ENCODE peak calls at places on chromosomes 1 and 21, in four cellular contexts. G is H9, E is mesendoderm, F is H1. L is an unnamed sample. For H3K4me1, the result is how much of the 10 kb centered on the place peaks cover.

GRCh38 chr1:101112051-101112770 is 86.6 kb upstream of the DPH5 start:
- DNase-seq in G (no peak), E (no peak), F (no peak), L (no peak)

GRCh38 chr1:51661081-51661518 is 44.2 kb downstream of the OSBPL9 start:
- DNase-seq in G (no peak), E (no peak), F (no peak), L (peak)

GRCh38 chr1:54982739-54983138 is 2.3 kb downstream of the TMEM61 start:
- DNase-seq in G (no peak), E (no peak), F (no peak), L (no peak)

GRCh38 chr1:162305969-162306368 is 70.7 kb downstream of the SPATA46 start:
- DNase-seq in G (no peak), E (no peak), F (no peak), L (peak)

GRCh38 chr1:231866392-231867331 is 240.1 kb downstream of the DISC1 start:
- DNase-seq in G (peak), E (peak), F (peak), L (peak)

GRCh38 chr1:198676253-198676652 is 37.4 kb downstream of the PTPRC start:
- DNase-seq in G (no peak), E (no peak), F (no peak), L (no peak)

GRCh38 chr1:50332941-50333594 is 90.2 kb downstream of the DMRTA2 start:
- DNase-seq in G (peak), E (peak), F (peak), L (peak)

GRCh38 chr1:47838562-47839459 is 158.4 kb downstream of the TRABD2B start:
- DNase-seq in G (no peak), E (no peak), F (no peak), L (no peak)

GRCh38 chr1:44798481-44799365 is 1.5 kb upstream of the PLK3 start:
- DNase-seq in G (no peak), E (peak), F (no peak), L (no peak)

GRCh38 chr1:199847021-199847420 is 180.5 kb upstream of the NR5A2 start:
- DNase-seq in G (no peak), E (no peak), F (no peak), L (no peak)

GRCh38 chr1:81155131-81155530 is 645.6 kb upstream of the ADGRL2 start:
- DNase-seq in G (no peak), E (no peak), F (no peak), L (peak)

GRCh38 chr1:6724517-6725141 is 23.0 kb upstream of the DNAJC11 start:
- DNase-seq in G (no peak), E (peak), F (no peak), L (peak)

GRCh38 chr1:9615316-9616063 is 26.8 kb downstream of the TMEM201 start:
- DNase-seq in G (peak), E (peak), F (peak), L (peak)

GRCh38 chr1:35032384-35032739 is 617 bp upstream of the ZMYM6 start:
- DNase-seq in G (no peak), E (no peak), F (no peak), L (no peak)

GRCh38 chr1:231337043-231337471 is 595 bp downstream of the EXOC8 start:
- DNase-seq in G (no peak), E (no peak), F (no peak), L (no peak)

GRCh38 chr21:46117586-46118304 is 19.8 kb downstream of the COL6A2 start:
- DNase-seq in G (peak), E (no peak), F (peak), L (no peak)

GRCh38 chr1:54273837-54274192 is 73.8 kb downstream of the MRPL37 start:
- DNase-seq in G (peak), E (peak), F (no peak), L (no peak)

GRCh38 chr1:19448491-19449439 is 36.6 kb downstream of the CAPZB start:
- DNase-seq in G (no peak), E (no peak), F (no peak), L (peak)
- H3K4me1 ChIP-seq in G (under half), E (under half), F (under half), L (half or more)

GRCh38 chr1:2136836-2137235 is 57.7 kb downstream of the FAAP20 start:
- DNase-seq in G (no peak), E (no peak), F (no peak), L (no peak)
- H4K5ac ChIP-seq in G (no peak), E (no peak), F (no peak), L (no peak)

DNA sequence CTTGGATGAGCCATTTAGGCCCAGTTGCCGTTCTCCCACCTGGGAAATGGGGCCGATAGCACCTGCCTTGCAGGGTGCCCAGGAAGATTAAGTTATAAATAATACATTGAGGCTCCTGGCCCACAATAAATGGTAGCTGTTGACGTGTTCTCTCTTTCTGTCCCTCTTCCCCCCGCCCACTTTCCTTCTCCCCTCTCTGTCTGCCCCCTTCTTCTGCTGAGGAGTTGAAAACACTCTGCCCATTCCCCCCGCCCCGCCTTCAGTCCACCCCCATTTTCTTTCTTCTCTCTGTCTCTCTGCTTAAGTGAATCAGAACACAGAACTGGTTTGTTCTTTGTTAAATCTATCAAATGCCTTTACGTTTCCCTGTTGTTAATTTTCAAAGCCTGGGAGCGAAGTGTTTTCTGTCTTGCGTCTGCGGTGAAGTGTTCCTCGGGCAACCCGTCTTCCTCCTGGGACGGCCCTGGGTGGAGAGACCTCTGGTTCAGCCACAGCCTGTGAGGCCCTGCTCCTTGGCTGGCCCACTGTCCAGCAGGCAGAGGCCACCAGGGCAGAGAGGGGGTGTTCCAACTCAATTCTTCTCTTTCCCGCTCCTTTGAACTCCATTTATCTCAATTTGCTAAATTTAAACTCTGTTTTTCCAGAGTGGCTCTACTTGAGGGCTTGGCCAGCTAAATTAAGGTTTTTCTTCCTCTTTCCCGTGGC is 29.3 kb upstream of the SELENON start:
- DNase-seq in G (no peak), E (no peak), F (no peak), L (no peak)
- H3K4me1 ChIP-seq in G (under half), E (under half), F (under half), L (under half)

GRCh38 chr1:3657578-3658230 is 5.4 kb downstream of the TP73 start:
- DNase-seq in G (no peak), E (no peak), F (no peak), L (no peak)

GRCh38 chr1:3658231-3658615 is 5.9 kb downstream of the TP73 start:
- DNase-seq in G (no peak), E (no peak), F (no peak), L (no peak)

GRCh38 chr1:3654549-3655281 is 2.4 kb downstream of the TP73 start:
- DNase-seq in G (no peak), E (no peak), F (no peak), L (no peak)

GRCh38 chr1:3657096-3657475 is 4.8 kb downstream of the TP73 start:
- DNase-seq in G (no peak), E (no peak), F (no peak), L (no peak)

DNA sequence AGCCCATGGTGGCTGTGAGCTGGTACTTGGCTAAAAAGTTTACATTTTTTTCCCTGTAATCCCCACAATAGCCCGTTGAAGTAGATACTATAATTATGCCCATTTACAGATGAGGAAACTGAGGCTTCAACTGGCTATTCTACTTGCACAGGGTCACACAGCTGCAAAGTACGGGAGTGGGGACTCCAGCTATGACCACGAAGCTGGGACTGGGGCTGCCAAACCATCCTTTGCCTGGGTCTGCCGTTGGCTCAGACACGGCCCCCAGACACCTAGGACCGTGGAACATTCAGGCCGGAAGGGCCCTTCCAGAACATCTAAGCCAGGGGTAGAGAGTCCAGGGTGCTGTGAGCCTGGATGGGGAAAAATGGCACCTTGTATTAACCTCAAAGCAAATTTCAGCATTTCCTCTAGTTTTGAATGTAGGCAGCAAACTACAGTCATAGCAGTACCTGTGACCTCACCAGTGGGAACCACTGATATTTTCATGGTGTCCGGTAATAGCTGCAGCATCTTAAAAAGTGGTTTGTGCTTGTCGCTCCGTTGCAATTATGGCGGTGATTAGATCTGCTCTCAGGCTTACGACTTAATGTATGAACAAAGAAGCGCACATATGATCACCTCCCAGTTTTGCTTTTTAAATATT is 4.3 kb downstream of the TP73 start:
- DNase-seq in G (no peak), E (no peak), F (no peak), L (no peak)
- H4K5ac ChIP-seq in G (no peak), E (no peak), F (no peak), L (no peak)

DNA sequence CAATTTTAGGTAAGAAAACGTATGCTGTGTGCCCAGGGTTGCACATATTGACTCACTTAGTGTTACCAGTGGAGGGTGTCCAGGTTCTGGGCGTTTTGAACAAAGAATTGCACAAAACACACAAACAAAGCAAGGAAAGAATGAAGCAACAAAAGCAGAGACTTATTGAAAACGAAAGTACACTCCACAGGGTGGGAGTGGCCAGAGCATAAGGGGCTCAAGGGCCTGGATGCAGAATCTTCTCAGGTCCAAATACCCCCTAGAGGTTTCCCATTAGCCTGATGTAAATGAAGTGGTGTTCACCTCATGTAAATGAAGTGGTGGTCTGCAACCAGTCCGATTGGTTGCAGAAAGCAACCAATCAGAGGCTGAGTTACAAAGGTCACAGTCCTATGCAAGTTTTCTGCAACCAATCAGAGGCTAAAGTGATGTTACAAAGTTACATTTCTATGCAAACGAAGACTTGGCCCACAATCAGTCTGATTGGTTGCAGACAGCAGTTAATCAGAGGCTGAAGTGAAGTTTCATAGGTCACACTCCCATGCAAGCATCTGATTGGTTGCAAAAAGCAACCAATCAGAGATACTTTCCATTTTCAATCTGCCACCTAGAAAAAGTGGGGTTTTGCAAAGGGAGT is 228.3 kb downstream of the ST6GALNAC3 start:
- DNase-seq in G (no peak), E (no peak), F (no peak), L (peak)
- H3K4me1 ChIP-seq in G (under half), E (under half), F (under half), L (under half)

GRCh38 chr1:70115315-70115714 is 90.1 kb downstream of the LRRC40 start:
- DNase-seq in G (no peak), E (no peak), F (no peak), L (no peak)
- H4K5ac ChIP-seq in G (no peak), E (no peak), F (no peak), L (no peak)